ENCODE peak calls at places on chromosomes 12 and 14, in six cellular contexts. G is HCT116, Y is stomach, Q is neural progenitor cell, E is body of pancreas, W is tibial artery. K is an unnamed sample.

GRCh38 chr14:69171569-69171968 is 18.6 kb upstream of the DCAF5 start:
- DNase-seq in W (no peak), Y (no peak), E (no peak), G (no peak), Q (no peak), K (no peak)

GRCh38 chr14:68638056-68638816 is 154.6 kb downstream of the ZFP36L1 start:
- DNase-seq in G (no peak), E (no peak), Y (no peak), W (peak; percentile 60), Q (no peak), K (no peak)

GRCh38 chr14:69536976-69537375 is 37.7 kb downstream of the CCDC177 start:
- DNase-seq in Q (no peak), W (no peak), Y (no peak), E (no peak), G (no peak), K (no peak)

GRCh38 chr12:16449459-16449858 is 102.0 kb downstream of the MGST1 start:
- DNase-seq in Y (no peak), E (no peak), Q (no peak), G (no peak), W (no peak), K (peak; percentile 7)

GRCh38 chr12:31019561-31020308 is 53.9 kb upstream of the DDX11 start:
- DNase-seq in G (no peak), E (no peak), W (no peak), Q (no peak), Y (peak; percentile 19), K (no peak)

GRCh38 chr12:5901416-5901815 is 43.6 kb downstream of the ANO2 start:
- DNase-seq in E (no peak), Q (no peak), W (no peak), G (no peak), Y (no peak), K (no peak)

GRCh38 chr14:76203086-76204001 is 51.6 kb downstream of the GPATCH2L start:
- DNase-seq in Y (no peak), Q (no peak), E (no peak), G (no peak), W (no peak), K (no peak)

GRCh38 chr14:70254476-70254961 is 65.8 kb upstream of the SLC8A3 start:
- DNase-seq in W (no peak), Q (peak; percentile 70), Y (peak; percentile 86), E (peak; percentile 88), G (no peak), K (peak; percentile 29)

GRCh38 chr12:25034676-25035075 is 85.8 kb upstream of the BCAT1 start:
- DNase-seq in E (no peak), G (no peak), Q (no peak), Y (no peak), W (no peak), K (no peak)

GRCh38 chr12:25992026-25992782 is 33.7 kb downstream of the RASSF8 start:
- DNase-seq in Y (no peak), G (no peak), E (peak; percentile 31), W (no peak), Q (no peak), K (no peak)

GRCh38 chr12:111440152-111440551 is 34.4 kb downstream of the SH2B3 start:
- DNase-seq in Y (no peak), W (peak; percentile 59), Q (no peak), G (no peak), E (no peak), K (no peak)
- H3K4me1 ChIP-seq in Y (peaks cover 34% of the 10 kb centered on the region), W (peaks cover 35% of the 10 kb centered on the region), Q (no peaks in the 10 kb centered on the region), G (no peaks in the 10 kb centered on the region), E (peaks cover 51% of the 10 kb centered on the region), K (peaks cover 65% of the 10 kb centered on the region)

DNA sequence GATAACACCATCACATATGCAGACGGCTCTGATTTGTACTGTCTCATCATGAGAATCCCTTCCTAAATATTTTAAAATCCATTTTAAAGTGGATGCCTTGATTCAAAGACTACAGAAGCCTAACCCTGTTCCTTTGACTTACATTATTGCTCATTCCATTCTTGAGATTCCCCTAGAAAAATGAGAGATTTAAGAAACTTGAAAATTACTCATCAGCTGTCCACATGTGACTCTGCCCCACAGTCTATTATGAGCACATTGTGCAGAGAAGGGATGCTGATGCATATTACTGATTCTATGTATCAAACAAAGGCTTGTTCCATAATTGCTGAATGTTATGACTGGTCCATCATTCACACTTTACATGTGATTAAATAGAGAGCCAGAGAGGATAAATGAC is 344.1 kb downstream of the NPAS3 start:
- DNase-seq in E (no peak), Y (no peak), W (no peak), Q (no peak), G (no peak), K (no peak)
- H3K27ac ChIP-seq in E (no peak overlapping the region), Y (no peak overlapping the region), W (no peak overlapping the region), Q (no peak overlapping the region), G (no peak overlapping the region), K (no peak overlapping the region)

GRCh38 chr12:132535046-132535445 is 45.1 kb downstream of the FBRSL1 start:
- DNase-seq in W (no peak), Q (no peak), Y (no peak), G (no peak), E (no peak), K (no peak)
- H3K9me3 ChIP-seq in W (no peaks in the 10 kb centered on the region), Q (no peaks in the 10 kb centered on the region), Y (peaks cover 7% of the 10 kb centered on the region), G (peaks cover 24% of the 10 kb centered on the region), E (no peaks in the 10 kb centered on the region), K (no peaks in the 10 kb centered on the region)

GRCh38 chr12:103846415-103846814 is 5.4 kb upstream of the NT5DC3 start:
- DNase-seq in Y (no peak), Q (no peak), G (no peak), E (no peak), W (no peak), K (no peak)
- H3K4me1 ChIP-seq in Y (no peaks in the 10 kb centered on the region), Q (no peaks in the 10 kb centered on the region), G (peaks cover 6% of the 10 kb centered on the region), E (peaks cover 12% of the 10 kb centered on the region), W (peaks cover 67% of the 10 kb centered on the region), K (no peaks in the 10 kb centered on the region)

DNA sequence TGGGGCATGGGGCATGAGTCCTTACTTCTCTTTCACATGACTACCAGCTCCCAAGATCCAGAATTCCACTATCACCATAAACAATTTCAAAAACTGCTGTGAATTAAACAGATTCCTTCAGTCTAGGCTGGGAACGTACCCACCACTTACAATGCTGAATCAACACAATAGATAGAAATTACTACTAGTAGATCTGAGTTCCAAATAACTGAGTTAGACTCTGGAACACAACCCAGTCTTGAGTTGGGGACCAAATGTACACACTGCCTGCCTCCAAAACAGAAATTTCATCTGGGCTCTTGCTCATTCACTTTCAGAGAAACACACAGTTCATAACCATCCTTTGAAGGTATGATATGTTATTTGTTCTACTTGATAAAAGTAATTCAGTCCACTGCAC is 8.9 kb downstream of the CORO1C start:
- DNase-seq in E (no peak), Q (no peak), W (no peak), G (no peak), Y (no peak), K (no peak)
- H3K27ac ChIP-seq in E (no peak overlapping the region), Q (no peak overlapping the region), W (peak overlapping the region; percentile 66), G (no peak overlapping the region), Y (peak overlapping the region; percentile 75), K (peak overlapping the region; percentile 57)

GRCh38 chr12:130606245-130606644 is 109.9 kb downstream of the RIMBP2 start:
- DNase-seq in Y (no peak), Q (no peak), E (no peak), G (no peak), W (no peak), K (no peak)

GRCh38 chr12:130602251-130602650 is 113.8 kb downstream of the RIMBP2 start:
- DNase-seq in W (no peak), Q (no peak), G (no peak), Y (no peak), E (no peak), K (no peak)

GRCh38 chr12:130601327-130601726 is 114.8 kb downstream of the RIMBP2 start:
- DNase-seq in E (no peak), Y (no peak), Q (no peak), W (no peak), G (no peak), K (no peak)

GRCh38 chr12:130608132-130608531 is 108.0 kb downstream of the RIMBP2 start:
- DNase-seq in Y (no peak), E (no peak), G (no peak), Q (peak; percentile 17), W (no peak), K (no peak)

GRCh38 chr12:130603566-130603965 is 112.5 kb downstream of the RIMBP2 start:
- DNase-seq in Y (no peak), Q (no peak), G (no peak), E (no peak), W (no peak), K (no peak)
- H3K9me3 ChIP-seq in Y (peaks cover 4% of the 10 kb centered on the region), Q (no peaks in the 10 kb centered on the region), G (no peaks in the 10 kb centered on the region), E (no peaks in the 10 kb centered on the region), W (no peaks in the 10 kb centered on the region), K (no peaks in the 10 kb centered on the region)

GRCh38 chr12:121960541-121960940 is 42.1 kb downstream of the CFAP251 start:
- DNase-seq in Q (no peak), E (no peak), G (no peak), Y (no peak), W (no peak), K (no peak)

GRCh38 chr12:121958521-121959240 is 40.3 kb downstream of the CFAP251 start:
- DNase-seq in Y (no peak), G (no peak), Q (peak; percentile 9), E (no peak), W (no peak), K (peak; percentile 14)

GRCh38 chr12:121956041-121956341 is 37.6 kb downstream of the CFAP251 start:
- DNase-seq in Y (no peak), W (no peak), E (no peak), G (no peak), Q (no peak), K (no peak)

GRCh38 chr12:121955258-121956040 is 37.1 kb downstream of the CFAP251 start:
- DNase-seq in W (no peak), Q (peak; percentile 43), G (peak; percentile 24), E (no peak), Y (no peak), K (no peak)

GRCh38 chr12:121957831-121958515 is 39.6 kb downstream of the CFAP251 start:
- DNase-seq in W (no peak), Q (no peak), E (no peak), Y (no peak), G (no peak), K (no peak)
- H3K4me1 ChIP-seq in W (no peaks in the 10 kb centered on the region), Q (peaks cover 3% of the 10 kb centered on the region), E (no peaks in the 10 kb centered on the region), Y (no peaks in the 10 kb centered on the region), G (no peaks in the 10 kb centered on the region), K (peaks cover 6% of the 10 kb centered on the region)

K was measured in A673.